ENCODE peak calls at places on chromosome 6, in five cellular contexts. G is CD8-positive, alpha-beta T cell; U is A549; S is heart right ventricle; H is mesothelial cell of epicardium. N is an unnamed sample.

GRCh38 chr6:134195164-134195906 is 122.6 kb downstream of the SGK1 start:
- DNase-seq in H (no peak), U (no peak), G (no peak), S (no peak), N (no peak)

GRCh38 chr6:7052441-7052936 is 55.3 kb upstream of the RREB1 start:
- DNase-seq in S (peak), H (peak), U (no peak), G (peak), N (peak)

GRCh38 chr6:128158496-128158895 is 257.6 kb upstream of the THEMIS start:
- DNase-seq in H (no peak), G (no peak), S (no peak), U (no peak), N (no peak)

GRCh38 chr6:105301072-105301503 is 101.8 kb downstream of the PREP start:
- DNase-seq in G (no peak), H (no peak), U (no peak), S (no peak), N (no peak)

GRCh38 chr6:126198581-126198980 is 141.3 kb upstream of the CENPW start:
- DNase-seq in H (no peak), U (no peak), G (no peak), S (no peak), N (no peak)

GRCh38 chr6:73062837-73063236 is 162.5 kb downstream of the KHDC1L start:
- DNase-seq in H (no peak), S (no peak), G (no peak), U (no peak), N (no peak)

GRCh38 chr6:19860235-19860877 is 23.2 kb downstream of the ID4 start:
- DNase-seq in S (no peak), H (no peak), G (no peak), U (no peak), N (peak)

GRCh38 chr6:127924031-127924430 is 23.2 kb upstream of the THEMIS start:
- DNase-seq in S (no peak), U (no peak), G (no peak), H (no peak), N (no peak)

GRCh38 chr6:12483712-12484111 is 193.6 kb downstream of the EDN1 start:
- DNase-seq in H (no peak), G (no peak), U (peak), S (no peak), N (peak)

GRCh38 chr6:135147637-135148592 is 33.2 kb upstream of the MYB start:
- DNase-seq in U (no peak), S (no peak), G (no peak), H (no peak), N (no peak)

GRCh38 chr6:56842602-56843475 is 112.1 kb upstream of the BEND6 start:
- DNase-seq in U (no peak), G (no peak), S (peak), H (peak), N (peak)

GRCh38 chr6:36312854-36313627 is 23.6 kb downstream of the BNIP5 start:
- DNase-seq in G (no peak), U (no peak), H (no peak), S (no peak), N (no peak)

GRCh38 chr6:134967711-134968110 is 17.8 kb upstream of the ALDH8A1 start:
- DNase-seq in U (no peak), G (no peak), S (no peak), H (no peak), N (no peak)

GRCh38 chr6:166023273-166023989 is 144.2 kb downstream of the TBXT start:
- DNase-seq in S (no peak), G (no peak), U (no peak), H (no peak), N (no peak)

GRCh38 chr6:72619883-72620696 is 1.8 kb upstream of the KCNQ5 start:
- DNase-seq in S (peak), H (no peak), U (no peak), G (peak), N (peak)

GRCh38 chr6:44029489-44030185 is 97.6 kb downstream of the MRPL14 start:
- DNase-seq in G (no peak), H (no peak), U (no peak), S (no peak), N (no peak)

GRCh38 chr6:1001655-1002349 is 308.9 kb upstream of the EXOC2 start:
- DNase-seq in U (no peak), G (no peak), S (no peak), H (no peak), N (no peak)

GRCh38 chr6:104940881-104941693 is 15.8 kb upstream of the LIN28B start:
- DNase-seq in H (peak), U (no peak), G (no peak), S (peak), N (peak)

GRCh38 chr6:45272626-45273025 is 55.5 kb upstream of the RUNX2 start:
- DNase-seq in H (no peak), G (no peak), S (no peak), U (no peak), N (no peak)

GRCh38 chr6:56961151-56961550 is 6.2 kb downstream of the BEND6 start:
- DNase-seq in S (no peak), U (no peak), G (no peak), H (no peak), N (no peak)

GRCh38 chr6:23343610-23344306 is 774.4 kb downstream of the HDGFL1 start:
- DNase-seq in U (no peak), S (no peak), G (no peak), H (no peak), N (no peak)

GRCh38 chr6:31586013-31586412 is at the start of gene LST1:
- DNase-seq in U (no peak), S (no peak), G (no peak), H (no peak), N (no peak)

GRCh38 chr6:127515234-127515793 is 3.8 kb downstream of the MTCL3 start:
- DNase-seq in H (no peak), G (peak), S (no peak), U (no peak), N (no peak)

GRCh38 chr6:16585805-16586204 is 175.5 kb downstream of the ATXN1 start:
- DNase-seq in U (no peak), S (no peak), G (no peak), H (no peak), N (no peak)

GRCh38 chr6:107323133-107323785 is 136.1 kb downstream of the PDSS2 start:
- DNase-seq in H (no peak), S (no peak), U (no peak), G (no peak), N (no peak)

GRCh38 chr6:6825153-6825847 is 236.8 kb downstream of the LY86 start:
- DNase-seq in S (no peak), H (no peak), G (no peak), U (no peak), N (peak)

GRCh38 chr6:21744321-21744720 is 150.8 kb downstream of the SOX4 start:
- DNase-seq in U (no peak), G (no peak), H (no peak), S (no peak), N (no peak)

GRCh38 chr6:73577605-73578160 is 56.9 kb upstream of the EEF1A1 start:
- DNase-seq in U (no peak), S (no peak), H (no peak), G (no peak), N (no peak)

GRCh38 chr6:24394777-24395437 is 7.8 kb upstream of the MRS2 start:
- DNase-seq in H (no peak), S (no peak), U (no peak), G (no peak), N (no peak)

GRCh38 chr6:23175391-23175790 is 606.0 kb downstream of the HDGFL1 start:
- DNase-seq in H (no peak), S (no peak), G (no peak), U (no peak), N (no peak)

GRCh38 chr6:157728183-157728881 is 94.7 kb upstream of the SNX9 start:
- DNase-seq in S (no peak), G (peak), U (no peak), H (no peak), N (peak)

GRCh38 chr6:170522565-170523183 is 30.4 kb downstream of the PSMB1 start:
- DNase-seq in H (no peak), G (no peak), U (no peak), S (no peak), N (peak)

GRCh38 chr6:25025248-25025918 is 89.6 kb upstream of the RIPOR2 start:
- DNase-seq in U (no peak), G (no peak), S (no peak), H (no peak), N (no peak)

GRCh38 chr6:130381012-130381411 is 15.2 kb downstream of the TMEM200A start:
- DNase-seq in H (no peak), S (no peak), G (no peak), U (no peak), N (no peak)

GRCh38 chr6:20893415-20893814 is 359.2 kb downstream of the CDKAL1 start:
- DNase-seq in S (no peak), H (no peak), G (no peak), U (no peak), N (no peak)

GRCh38 chr6:108133594-108134179 is 32.1 kb upstream of the NR2E1 start:
- DNase-seq in H (peak), U (peak), G (no peak), S (peak), N (peak)

GRCh38 chr6:156283091-156283490 is 494.1 kb upstream of the ARID1B start:
- DNase-seq in U (no peak), G (no peak), H (no peak), S (no peak), N (no peak)
- TF ChIP-seq CTCF in U (no peak), G (no peak), H (no peak), S (no peak), N (no peak)

GRCh38 chr6:41074692-41075436 is 2.1 kb downstream of the NFYA start:
- DNase-seq in U (no peak), G (no peak), S (no peak), H (no peak), N (no peak)

GRCh38 chr6:41072836-41073202 is at the start of gene NFYA:
- DNase-seq in H (no peak), S (peak), U (no peak), G (no peak), N (peak)

GRCh38 chr6:41071923-41072835 is at the start of gene OARD1:
- DNase-seq in H (peak), U (peak), S (peak), G (peak), N (peak)

GRCh38 chr6:41073968-41074691 is 1.4 kb downstream of the NFYA start:
- DNase-seq in U (no peak), H (no peak), S (no peak), G (no peak), N (no peak)

DNA sequence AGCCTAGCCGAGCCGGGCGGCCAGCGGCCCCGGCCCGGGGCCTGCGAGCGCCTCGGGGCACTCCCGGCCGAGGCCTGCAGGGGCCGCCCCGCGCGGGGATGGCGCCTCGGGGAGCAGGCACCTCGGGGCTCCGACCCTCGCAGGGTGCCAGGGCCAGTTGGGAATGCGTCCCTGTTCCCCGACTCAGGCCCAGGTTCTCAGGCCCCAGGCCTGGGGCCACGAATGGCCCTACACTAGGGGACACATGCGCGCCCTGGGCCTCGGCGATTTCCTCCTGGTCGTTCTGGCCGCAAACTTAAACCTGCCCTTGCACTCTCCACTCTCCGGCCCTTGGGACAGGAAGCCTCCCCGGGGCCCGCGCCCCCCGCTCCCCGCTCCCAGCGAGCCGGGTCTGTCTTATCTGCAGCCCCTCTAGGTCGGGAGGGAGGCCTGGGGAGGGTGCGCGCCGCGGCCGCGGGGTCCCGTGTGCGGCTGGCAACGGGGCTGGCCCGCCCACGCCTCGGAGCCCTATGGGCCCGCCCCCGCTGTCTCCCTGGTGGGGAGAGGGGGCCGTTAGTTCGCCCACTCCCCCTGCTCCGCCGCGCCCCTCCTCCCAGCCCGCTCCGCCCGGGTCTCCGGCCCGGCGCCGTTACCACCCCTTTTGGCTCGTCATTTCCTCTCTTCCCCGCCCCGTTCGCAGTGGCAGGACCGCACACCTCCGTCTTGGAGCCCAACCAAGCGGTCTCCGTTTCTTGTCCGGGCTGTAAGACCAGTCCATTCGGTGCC is 611 bp downstream of the NFYA start:
- DNase-seq in G (peak), H (peak), U (peak), S (peak), N (peak)
- TF ChIP-seq CTCF in G (peak), H (peak), U (no peak), S (no peak), N (peak)

GRCh38 chr6:53043626-53044025 is 21.6 kb upstream of the FBXO9 start:
- DNase-seq in S (no peak), U (no peak), G (no peak), H (no peak), N (no peak)

GRCh38 chr6:53046274-53046673 is 18.9 kb upstream of the FBXO9 start:
- DNase-seq in U (no peak), S (no peak), G (no peak), H (no peak), N (no peak)

GRCh38 chr6:53044572-53044971 is 20.6 kb upstream of the FBXO9 start:
- DNase-seq in G (no peak), S (no peak), U (no peak), H (no peak), N (no peak)

GRCh38 chr6:53042112-53042511 is 23.1 kb upstream of the FBXO9 start:
- DNase-seq in G (no peak), H (no peak), U (peak), S (no peak), N (no peak)

DNA sequence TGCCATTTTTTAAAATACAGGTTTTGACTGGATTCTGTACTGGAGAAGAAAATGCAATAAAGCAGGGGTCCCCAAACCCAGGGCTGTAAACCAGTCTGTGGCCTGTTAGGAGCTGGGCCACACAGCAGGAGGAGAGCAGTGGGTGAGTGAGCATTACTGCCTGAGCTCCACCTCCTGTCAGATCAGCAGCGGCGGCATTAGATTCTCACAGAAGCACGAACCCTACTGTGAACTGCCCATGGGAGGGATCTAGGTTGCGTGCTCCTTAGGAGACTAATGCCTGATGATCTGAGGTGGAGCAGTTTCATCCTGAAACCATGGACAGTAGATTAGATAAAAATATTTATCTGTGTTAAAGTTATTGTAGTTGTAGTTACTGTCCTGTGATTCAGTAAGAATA is 21.1 kb upstream of the FBXO9 start:
- DNase-seq in S (no peak), H (no peak), G (no peak), U (no peak), N (no peak)
- TF ChIP-seq CTCF in S (no peak), H (no peak), G (no peak), U (no peak), N (no peak)

GRCh38 chr6:159541296-159541695 is 151.7 kb downstream of the SOD2 start:
- DNase-seq in U (no peak), H (no peak), S (no peak), G (no peak), N (no peak)

GRCh38 chr6:159540883-159541282 is 152.2 kb downstream of the SOD2 start:
- DNase-seq in U (no peak), S (no peak), G (no peak), H (no peak), N (no peak)

GRCh38 chr6:159535629-159536028 is 157.4 kb downstream of the SOD2 start:
- DNase-seq in S (no peak), U (no peak), G (no peak), H (no peak), N (no peak)

DNA sequence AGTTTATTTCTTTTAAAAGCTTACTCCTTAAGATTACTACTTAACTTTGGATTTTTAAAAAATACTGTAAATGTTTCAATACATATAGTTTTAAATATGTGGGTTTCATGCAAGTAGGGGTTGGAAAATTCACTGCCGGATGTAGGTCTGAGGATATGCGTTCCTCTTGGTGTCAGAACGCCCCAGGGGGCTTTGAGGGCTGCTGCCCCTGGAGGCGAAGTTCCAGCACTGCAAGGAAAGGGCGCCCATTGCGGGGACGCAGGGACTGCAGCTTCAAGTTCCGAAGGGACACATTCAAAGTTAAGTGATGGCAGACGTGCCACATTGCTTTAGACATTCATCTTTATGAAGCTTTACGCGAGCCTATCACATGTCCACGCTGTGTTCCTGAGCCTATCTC is 152.9 kb downstream of the SOD2 start:
- DNase-seq in U (no peak), G (no peak), S (no peak), H (no peak), N (no peak)
- TF ChIP-seq CTCF in U (no peak), G (no peak), S (no peak), H (peak), N (no peak)

GRCh38 chr6:84568971-84569370 is 195.4 kb downstream of the TBX18 start:
- DNase-seq in U (no peak), H (no peak), S (no peak), G (no peak), N (peak)
- TF ChIP-seq CTCF in U (peak), H (no peak), S (no peak), G (no peak), N (peak)

GRCh38 chr6:132830236-132830799 is 15.9 kb downstream of the RPS12 start:
- DNase-seq in S (no peak), G (no peak), U (no peak), H (no peak), N (peak)
- TF ChIP-seq CTCF in S (peak), G (no peak), U (peak), H (peak), N (peak)

GRCh38 chr6:97068211-97068610 is 143.7 kb downstream of the KLHL32 start:
- DNase-seq in U (peak), G (no peak), H (no peak), S (no peak), N (peak)
- TF ChIP-seq CTCF in U (peak), G (peak), H (peak), S (peak), N (peak)

DNA sequence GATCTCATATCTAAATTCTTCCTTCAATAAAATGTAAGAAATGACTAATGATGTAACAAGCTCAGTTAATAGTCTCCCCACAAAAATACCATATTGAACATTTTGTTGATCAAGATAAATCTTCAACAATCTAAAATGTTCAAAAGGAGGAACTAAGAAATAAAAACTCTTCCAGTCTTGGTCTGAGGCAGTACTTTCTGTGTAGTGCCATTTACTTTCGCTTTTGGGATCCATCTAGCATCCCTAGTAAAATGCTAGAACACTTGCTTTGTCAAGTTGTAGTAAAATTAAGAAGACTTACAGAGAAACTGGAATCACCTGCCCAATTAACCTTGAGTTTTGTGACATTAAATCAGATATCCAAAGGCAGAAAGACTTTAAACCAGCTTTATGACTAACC is 246.4 kb downstream of the KHDRBS2 start:
- DNase-seq in U (no peak), G (no peak), H (no peak), S (no peak), N (no peak)
- TF ChIP-seq CTCF in U (no peak), G (no peak), H (no peak), S (no peak), N (no peak)

N was measured in Calu3.